ENCODE peak calls at places on chromosomes 11 and 22, in ten cellular contexts. One of them, this sample, is unnamed.

GRCh38 chr11:11810764-11811726 is 30.7 kb upstream of the USP47 start:
- DNase-seq in MV-4-11: peak
- DNase-seq in astrocyte of the spinal cord: no peak
- DNase-seq in T-helper 2 cell: no peak
- DNase-seq in left colon: no peak
- DNase-seq in posterior vena cava: peak
- DNase-seq in AG09309: no peak
- DNase-seq in LoVo: no peak
- DNase-seq in D341Med: no peak
- DNase-seq in AG04450: no peak
- DNase-seq in this sample: no peak

GRCh38 chr22:48705159-48705916 is 1122.3 kb downstream of the BRD1 start:
- DNase-seq in MV-4-11: no peak
- DNase-seq in astrocyte of the spinal cord: no peak
- DNase-seq in T-helper 2 cell: no peak
- DNase-seq in left colon: no peak
- DNase-seq in posterior vena cava: peak
- DNase-seq in AG09309: no peak
- DNase-seq in LoVo: no peak
- DNase-seq in D341Med: no peak
- DNase-seq in AG04450: no peak
- DNase-seq in this sample: no peak

GRCh38 chr11:36729765-36730164 is 131.7 kb upstream of the RAG2 start:
- DNase-seq in MV-4-11: no peak
- DNase-seq in astrocyte of the spinal cord: no peak
- DNase-seq in T-helper 2 cell: no peak
- DNase-seq in left colon: no peak
- DNase-seq in posterior vena cava: no peak
- DNase-seq in AG09309: no peak
- DNase-seq in LoVo: no peak
- DNase-seq in D341Med: peak
- DNase-seq in AG04450: no peak
- DNase-seq in this sample: no peak

GRCh38 chr22:47406896-47407295 is 644.4 kb downstream of the TBC1D22A start:
- DNase-seq in MV-4-11: no peak
- DNase-seq in astrocyte of the spinal cord: no peak
- DNase-seq in T-helper 2 cell: no peak
- DNase-seq in left colon: no peak
- DNase-seq in posterior vena cava: no peak
- DNase-seq in AG09309: no peak
- DNase-seq in LoVo: no peak
- DNase-seq in D341Med: no peak
- DNase-seq in AG04450: no peak
- DNase-seq in this sample: no peak

GRCh38 chr11:36817336-36817965 is 219.4 kb upstream of the RAG2 start:
- DNase-seq in MV-4-11: peak
- DNase-seq in astrocyte of the spinal cord: no peak
- DNase-seq in T-helper 2 cell: no peak
- DNase-seq in left colon: no peak
- DNase-seq in posterior vena cava: no peak
- DNase-seq in AG09309: no peak
- DNase-seq in LoVo: no peak
- DNase-seq in D341Med: no peak
- DNase-seq in AG04450: no peak
- DNase-seq in this sample: no peak

GRCh38 chr11:120539681-120540369 is 28.3 kb downstream of the GRIK4 start:
- DNase-seq in MV-4-11: no peak
- DNase-seq in astrocyte of the spinal cord: peak
- DNase-seq in T-helper 2 cell: no peak
- DNase-seq in left colon: no peak
- DNase-seq in posterior vena cava: no peak
- DNase-seq in AG09309: peak
- DNase-seq in LoVo: peak
- DNase-seq in D341Med: no peak
- DNase-seq in AG04450: no peak
- DNase-seq in this sample: no peak

GRCh38 chr11:65862941-65863888 is 3.0 kb downstream of the MUS81 start:
- DNase-seq in MV-4-11: no peak
- DNase-seq in astrocyte of the spinal cord: no peak
- DNase-seq in T-helper 2 cell: no peak
- DNase-seq in left colon: no peak
- DNase-seq in posterior vena cava: peak
- DNase-seq in AG09309: no peak
- DNase-seq in LoVo: no peak
- DNase-seq in D341Med: no peak
- DNase-seq in AG04450: no peak
- DNase-seq in this sample: no peak

GRCh38 chr11:11478687-11479086 is 125.6 kb upstream of the CSNK2A3 start:
- DNase-seq in MV-4-11: no peak
- DNase-seq in astrocyte of the spinal cord: no peak
- DNase-seq in T-helper 2 cell: no peak
- DNase-seq in left colon: no peak
- DNase-seq in posterior vena cava: no peak
- DNase-seq in AG09309: no peak
- DNase-seq in LoVo: no peak
- DNase-seq in D341Med: no peak
- DNase-seq in AG04450: no peak
- DNase-seq in this sample: no peak

This sample was measured in fibroblast of gingiva.